ENCODE peak calls at places on chromosomes 2 and 18, in ten cellular contexts. One of them, this sample, is unnamed.

GRCh38 chr2:1818404-1818803 is 74.1 kb upstream of the PXDN start:
- DNase-seq in head of caudate nucleus: no peak
- DNase-seq in tibial nerve: no peak
- DNase-seq in stimulated activated CD8-positive, alpha-beta memory T cell treated with anti-CD3 and anti-CD28 coated beads, Interleukin-15, amount 100 ng/mL, for 24 hours: no peak
- DNase-seq in bronchial epithelial cell: no peak
- DNase-seq in choroid plexus epithelial cell: no peak
- DNase-seq in naive thymus-derived CD8-positive, alpha-beta T cell: no peak
- DNase-seq in HFF-Myc: no peak
- DNase-seq in amniotic epithelial cell: no peak
- DNase-seq in stimulated activated CD4-positive, alpha-beta T cell treated with anti-CD3 and anti-CD28 coated beads, Interleukin-2, amount 100 ng/mL, for 48 hours: no peak
- DNase-seq in this sample: no peak

GRCh38 chr2:230234122-230234722 is 8.7 kb downstream of the SP140 start:
- DNase-seq in head of caudate nucleus: no peak
- DNase-seq in tibial nerve: no peak
- DNase-seq in stimulated activated CD8-positive, alpha-beta memory T cell treated with anti-CD3 and anti-CD28 coated beads, Interleukin-15, amount 100 ng/mL, for 24 hours: no peak
- DNase-seq in bronchial epithelial cell: no peak
- DNase-seq in choroid plexus epithelial cell: no peak
- DNase-seq in naive thymus-derived CD8-positive, alpha-beta T cell: no peak
- DNase-seq in HFF-Myc: no peak
- DNase-seq in amniotic epithelial cell: no peak
- DNase-seq in stimulated activated CD4-positive, alpha-beta T cell treated with anti-CD3 and anti-CD28 coated beads, Interleukin-2, amount 100 ng/mL, for 48 hours: no peak
- DNase-seq in this sample: no peak

GRCh38 chr2:204654679-204655078 is 109.4 kb downstream of the PARD3B start:
- DNase-seq in head of caudate nucleus: no peak
- DNase-seq in tibial nerve: no peak
- DNase-seq in stimulated activated CD8-positive, alpha-beta memory T cell treated with anti-CD3 and anti-CD28 coated beads, Interleukin-15, amount 100 ng/mL, for 24 hours: no peak
- DNase-seq in bronchial epithelial cell: peak
- DNase-seq in choroid plexus epithelial cell: peak
- DNase-seq in naive thymus-derived CD8-positive, alpha-beta T cell: no peak
- DNase-seq in HFF-Myc: no peak
- DNase-seq in amniotic epithelial cell: no peak
- DNase-seq in stimulated activated CD4-positive, alpha-beta T cell treated with anti-CD3 and anti-CD28 coated beads, Interleukin-2, amount 100 ng/mL, for 48 hours: no peak
- DNase-seq in this sample: no peak

GRCh38 chr18:23134780-23135678 is at the start of gene CABLES1:
- DNase-seq in head of caudate nucleus: peak
- DNase-seq in tibial nerve: peak
- DNase-seq in stimulated activated CD8-positive, alpha-beta memory T cell treated with anti-CD3 and anti-CD28 coated beads, Interleukin-15, amount 100 ng/mL, for 24 hours: no peak
- DNase-seq in bronchial epithelial cell: no peak
- DNase-seq in choroid plexus epithelial cell: peak
- DNase-seq in naive thymus-derived CD8-positive, alpha-beta T cell: peak
- DNase-seq in HFF-Myc: no peak
- DNase-seq in amniotic epithelial cell: peak
- DNase-seq in stimulated activated CD4-positive, alpha-beta T cell treated with anti-CD3 and anti-CD28 coated beads, Interleukin-2, amount 100 ng/mL, for 48 hours: peak
- DNase-seq in this sample: no peak

GRCh38 chr2:189338119-189338518 is 103.2 kb upstream of the WDR75 start:
- DNase-seq in head of caudate nucleus: no peak
- DNase-seq in tibial nerve: no peak
- DNase-seq in stimulated activated CD8-positive, alpha-beta memory T cell treated with anti-CD3 and anti-CD28 coated beads, Interleukin-15, amount 100 ng/mL, for 24 hours: no peak
- DNase-seq in bronchial epithelial cell: no peak
- DNase-seq in choroid plexus epithelial cell: no peak
- DNase-seq in naive thymus-derived CD8-positive, alpha-beta T cell: no peak
- DNase-seq in HFF-Myc: no peak
- DNase-seq in amniotic epithelial cell: no peak
- DNase-seq in stimulated activated CD4-positive, alpha-beta T cell treated with anti-CD3 and anti-CD28 coated beads, Interleukin-2, amount 100 ng/mL, for 48 hours: no peak
- DNase-seq in this sample: no peak

GRCh38 chr2:162065767-162066166 is 8.2 kb downstream of the DPP4 start:
- DNase-seq in head of caudate nucleus: no peak
- DNase-seq in tibial nerve: no peak
- DNase-seq in stimulated activated CD8-positive, alpha-beta memory T cell treated with anti-CD3 and anti-CD28 coated beads, Interleukin-15, amount 100 ng/mL, for 24 hours: no peak
- DNase-seq in bronchial epithelial cell: no peak
- DNase-seq in choroid plexus epithelial cell: no peak
- DNase-seq in naive thymus-derived CD8-positive, alpha-beta T cell: no peak
- DNase-seq in HFF-Myc: no peak
- DNase-seq in amniotic epithelial cell: no peak
- DNase-seq in stimulated activated CD4-positive, alpha-beta T cell treated with anti-CD3 and anti-CD28 coated beads, Interleukin-2, amount 100 ng/mL, for 48 hours: no peak
- DNase-seq in this sample: no peak

GRCh38 chr2:151774506-151774905 is 40.2 kb upstream of the NEB start:
- DNase-seq in head of caudate nucleus: no peak
- DNase-seq in tibial nerve: no peak
- DNase-seq in stimulated activated CD8-positive, alpha-beta memory T cell treated with anti-CD3 and anti-CD28 coated beads, Interleukin-15, amount 100 ng/mL, for 24 hours: no peak
- DNase-seq in bronchial epithelial cell: peak
- DNase-seq in choroid plexus epithelial cell: peak
- DNase-seq in naive thymus-derived CD8-positive, alpha-beta T cell: no peak
- DNase-seq in HFF-Myc: peak
- DNase-seq in amniotic epithelial cell: peak
- DNase-seq in stimulated activated CD4-positive, alpha-beta T cell treated with anti-CD3 and anti-CD28 coated beads, Interleukin-2, amount 100 ng/mL, for 48 hours: no peak
- DNase-seq in this sample: no peak

GRCh38 chr2:3051266-3051665 is 326.4 kb downstream of the EIPR1 start:
- DNase-seq in head of caudate nucleus: no peak
- DNase-seq in tibial nerve: no peak
- DNase-seq in stimulated activated CD8-positive, alpha-beta memory T cell treated with anti-CD3 and anti-CD28 coated beads, Interleukin-15, amount 100 ng/mL, for 24 hours: no peak
- DNase-seq in bronchial epithelial cell: no peak
- DNase-seq in choroid plexus epithelial cell: no peak
- DNase-seq in naive thymus-derived CD8-positive, alpha-beta T cell: no peak
- DNase-seq in HFF-Myc: no peak
- DNase-seq in amniotic epithelial cell: no peak
- DNase-seq in stimulated activated CD4-positive, alpha-beta T cell treated with anti-CD3 and anti-CD28 coated beads, Interleukin-2, amount 100 ng/mL, for 48 hours: no peak
- DNase-seq in this sample: no peak

GRCh38 chr2:96082211-96083063 is 33.9 kb downstream of the ADRA2B start:
- DNase-seq in head of caudate nucleus: no peak
- DNase-seq in tibial nerve: no peak
- DNase-seq in stimulated activated CD8-positive, alpha-beta memory T cell treated with anti-CD3 and anti-CD28 coated beads, Interleukin-15, amount 100 ng/mL, for 24 hours: no peak
- DNase-seq in bronchial epithelial cell: no peak
- DNase-seq in choroid plexus epithelial cell: no peak
- DNase-seq in naive thymus-derived CD8-positive, alpha-beta T cell: no peak
- DNase-seq in HFF-Myc: no peak
- DNase-seq in amniotic epithelial cell: no peak
- DNase-seq in stimulated activated CD4-positive, alpha-beta T cell treated with anti-CD3 and anti-CD28 coated beads, Interleukin-2, amount 100 ng/mL, for 48 hours: no peak
- DNase-seq in this sample: no peak

GRCh38 chr2:25000503-25001328 is 29.0 kb upstream of the DNAJC27 start:
- DNase-seq in head of caudate nucleus: peak
- DNase-seq in tibial nerve: no peak
- DNase-seq in stimulated activated CD8-positive, alpha-beta memory T cell treated with anti-CD3 and anti-CD28 coated beads, Interleukin-15, amount 100 ng/mL, for 24 hours: no peak
- DNase-seq in bronchial epithelial cell: peak
- DNase-seq in choroid plexus epithelial cell: peak
- DNase-seq in naive thymus-derived CD8-positive, alpha-beta T cell: no peak
- DNase-seq in HFF-Myc: no peak
- DNase-seq in amniotic epithelial cell: peak
- DNase-seq in stimulated activated CD4-positive, alpha-beta T cell treated with anti-CD3 and anti-CD28 coated beads, Interleukin-2, amount 100 ng/mL, for 48 hours: no peak
- DNase-seq in this sample: no peak

GRCh38 chr2:136116111-136116812 is 1.7 kb downstream of the CXCR4 start:
- DNase-seq in head of caudate nucleus: no peak
- DNase-seq in tibial nerve: no peak
- DNase-seq in stimulated activated CD8-positive, alpha-beta memory T cell treated with anti-CD3 and anti-CD28 coated beads, Interleukin-15, amount 100 ng/mL, for 24 hours: no peak
- DNase-seq in bronchial epithelial cell: no peak
- DNase-seq in choroid plexus epithelial cell: no peak
- DNase-seq in naive thymus-derived CD8-positive, alpha-beta T cell: peak
- DNase-seq in HFF-Myc: no peak
- DNase-seq in amniotic epithelial cell: no peak
- DNase-seq in stimulated activated CD4-positive, alpha-beta T cell treated with anti-CD3 and anti-CD28 coated beads, Interleukin-2, amount 100 ng/mL, for 48 hours: peak
- DNase-seq in this sample: peak

GRCh38 chr18:58962331-58962730 is 97.7 kb downstream of the ZNF532 start:
- DNase-seq in head of caudate nucleus: no peak
- DNase-seq in tibial nerve: no peak
- DNase-seq in stimulated activated CD8-positive, alpha-beta memory T cell treated with anti-CD3 and anti-CD28 coated beads, Interleukin-15, amount 100 ng/mL, for 24 hours: no peak
- DNase-seq in bronchial epithelial cell: no peak
- DNase-seq in choroid plexus epithelial cell: no peak
- DNase-seq in naive thymus-derived CD8-positive, alpha-beta T cell: no peak
- DNase-seq in HFF-Myc: no peak
- DNase-seq in amniotic epithelial cell: no peak
- DNase-seq in stimulated activated CD4-positive, alpha-beta T cell treated with anti-CD3 and anti-CD28 coated beads, Interleukin-2, amount 100 ng/mL, for 48 hours: no peak
- DNase-seq in this sample: no peak

GRCh38 chr2:197034969-197035368 is 108.5 kb upstream of the PGAP1 start:
- DNase-seq in head of caudate nucleus: no peak
- DNase-seq in tibial nerve: no peak
- DNase-seq in stimulated activated CD8-positive, alpha-beta memory T cell treated with anti-CD3 and anti-CD28 coated beads, Interleukin-15, amount 100 ng/mL, for 24 hours: no peak
- DNase-seq in bronchial epithelial cell: no peak
- DNase-seq in choroid plexus epithelial cell: no peak
- DNase-seq in naive thymus-derived CD8-positive, alpha-beta T cell: no peak
- DNase-seq in HFF-Myc: no peak
- DNase-seq in amniotic epithelial cell: no peak
- DNase-seq in stimulated activated CD4-positive, alpha-beta T cell treated with anti-CD3 and anti-CD28 coated beads, Interleukin-2, amount 100 ng/mL, for 48 hours: no peak
- DNase-seq in this sample: no peak

GRCh38 chr2:10009811-10010781 is 33.3 kb upstream of the KLF11 start:
- DNase-seq in head of caudate nucleus: peak
- DNase-seq in tibial nerve: no peak
- DNase-seq in stimulated activated CD8-positive, alpha-beta memory T cell treated with anti-CD3 and anti-CD28 coated beads, Interleukin-15, amount 100 ng/mL, for 24 hours: no peak
- DNase-seq in bronchial epithelial cell: no peak
- DNase-seq in choroid plexus epithelial cell: no peak
- DNase-seq in naive thymus-derived CD8-positive, alpha-beta T cell: no peak
- DNase-seq in HFF-Myc: no peak
- DNase-seq in amniotic epithelial cell: peak
- DNase-seq in stimulated activated CD4-positive, alpha-beta T cell treated with anti-CD3 and anti-CD28 coated beads, Interleukin-2, amount 100 ng/mL, for 48 hours: no peak
- DNase-seq in this sample: no peak

GRCh38 chr2:180040146-180040925 is 33.2 kb upstream of the CWC22 start:
- DNase-seq in head of caudate nucleus: no peak
- DNase-seq in tibial nerve: no peak
- DNase-seq in stimulated activated CD8-positive, alpha-beta memory T cell treated with anti-CD3 and anti-CD28 coated beads, Interleukin-15, amount 100 ng/mL, for 24 hours: no peak
- DNase-seq in bronchial epithelial cell: peak
- DNase-seq in choroid plexus epithelial cell: peak
- DNase-seq in naive thymus-derived CD8-positive, alpha-beta T cell: no peak
- DNase-seq in HFF-Myc: peak
- DNase-seq in amniotic epithelial cell: peak
- DNase-seq in stimulated activated CD4-positive, alpha-beta T cell treated with anti-CD3 and anti-CD28 coated beads, Interleukin-2, amount 100 ng/mL, for 48 hours: no peak
- DNase-seq in this sample: no peak

GRCh38 chr2:241225545-241225944 is 37.1 kb downstream of the ANO7 start:
- DNase-seq in head of caudate nucleus: no peak
- DNase-seq in tibial nerve: no peak
- DNase-seq in stimulated activated CD8-positive, alpha-beta memory T cell treated with anti-CD3 and anti-CD28 coated beads, Interleukin-15, amount 100 ng/mL, for 24 hours: no peak
- DNase-seq in bronchial epithelial cell: no peak
- DNase-seq in choroid plexus epithelial cell: no peak
- DNase-seq in naive thymus-derived CD8-positive, alpha-beta T cell: no peak
- DNase-seq in HFF-Myc: no peak
- DNase-seq in amniotic epithelial cell: no peak
- DNase-seq in stimulated activated CD4-positive, alpha-beta T cell treated with anti-CD3 and anti-CD28 coated beads, Interleukin-2, amount 100 ng/mL, for 48 hours: no peak
- DNase-seq in this sample: no peak

GRCh38 chr2:68237404-68237803 is 14.9 kb downstream of the PPP3R1 start:
- DNase-seq in head of caudate nucleus: no peak
- DNase-seq in tibial nerve: no peak
- DNase-seq in stimulated activated CD8-positive, alpha-beta memory T cell treated with anti-CD3 and anti-CD28 coated beads, Interleukin-15, amount 100 ng/mL, for 24 hours: no peak
- DNase-seq in bronchial epithelial cell: peak
- DNase-seq in choroid plexus epithelial cell: peak
- DNase-seq in naive thymus-derived CD8-positive, alpha-beta T cell: no peak
- DNase-seq in HFF-Myc: no peak
- DNase-seq in amniotic epithelial cell: peak
- DNase-seq in stimulated activated CD4-positive, alpha-beta T cell treated with anti-CD3 and anti-CD28 coated beads, Interleukin-2, amount 100 ng/mL, for 48 hours: no peak
- DNase-seq in this sample: no peak

GRCh38 chr2:204353823-204354222 is 191.5 kb upstream of the PARD3B start:
- DNase-seq in head of caudate nucleus: no peak
- DNase-seq in tibial nerve: no peak
- DNase-seq in stimulated activated CD8-positive, alpha-beta memory T cell treated with anti-CD3 and anti-CD28 coated beads, Interleukin-15, amount 100 ng/mL, for 24 hours: no peak
- DNase-seq in bronchial epithelial cell: no peak
- DNase-seq in choroid plexus epithelial cell: no peak
- DNase-seq in naive thymus-derived CD8-positive, alpha-beta T cell: no peak
- DNase-seq in HFF-Myc: no peak
- DNase-seq in amniotic epithelial cell: peak
- DNase-seq in stimulated activated CD4-positive, alpha-beta T cell treated with anti-CD3 and anti-CD28 coated beads, Interleukin-2, amount 100 ng/mL, for 48 hours: no peak
- DNase-seq in this sample: no peak

GRCh38 chr2:96157649-96158553 is 12.7 kb upstream of the DUSP2 start:
- DNase-seq in head of caudate nucleus: no peak
- DNase-seq in tibial nerve: no peak
- DNase-seq in stimulated activated CD8-positive, alpha-beta memory T cell treated with anti-CD3 and anti-CD28 coated beads, Interleukin-15, amount 100 ng/mL, for 24 hours: peak
- DNase-seq in bronchial epithelial cell: no peak
- DNase-seq in choroid plexus epithelial cell: peak
- DNase-seq in naive thymus-derived CD8-positive, alpha-beta T cell: peak
- DNase-seq in HFF-Myc: no peak
- DNase-seq in amniotic epithelial cell: no peak
- DNase-seq in stimulated activated CD4-positive, alpha-beta T cell treated with anti-CD3 and anti-CD28 coated beads, Interleukin-2, amount 100 ng/mL, for 48 hours: peak
- DNase-seq in this sample: peak

GRCh38 chr2:71306762-71307161 is 24.8 kb upstream of the ZNF638 start:
- DNase-seq in head of caudate nucleus: no peak
- DNase-seq in tibial nerve: no peak
- DNase-seq in stimulated activated CD8-positive, alpha-beta memory T cell treated with anti-CD3 and anti-CD28 coated beads, Interleukin-15, amount 100 ng/mL, for 24 hours: no peak
- DNase-seq in bronchial epithelial cell: peak
- DNase-seq in choroid plexus epithelial cell: no peak
- DNase-seq in naive thymus-derived CD8-positive, alpha-beta T cell: no peak
- DNase-seq in HFF-Myc: no peak
- DNase-seq in amniotic epithelial cell: no peak
- DNase-seq in stimulated activated CD4-positive, alpha-beta T cell treated with anti-CD3 and anti-CD28 coated beads, Interleukin-2, amount 100 ng/mL, for 48 hours: no peak
- DNase-seq in this sample: no peak

GRCh38 chr2:236180831-236181453 is 12.8 kb upstream of the GBX2 start:
- DNase-seq in head of caudate nucleus: no peak
- DNase-seq in tibial nerve: no peak
- DNase-seq in stimulated activated CD8-positive, alpha-beta memory T cell treated with anti-CD3 and anti-CD28 coated beads, Interleukin-15, amount 100 ng/mL, for 24 hours: no peak
- DNase-seq in bronchial epithelial cell: peak
- DNase-seq in choroid plexus epithelial cell: peak
- DNase-seq in naive thymus-derived CD8-positive, alpha-beta T cell: no peak
- DNase-seq in HFF-Myc: peak
- DNase-seq in amniotic epithelial cell: peak
- DNase-seq in stimulated activated CD4-positive, alpha-beta T cell treated with anti-CD3 and anti-CD28 coated beads, Interleukin-2, amount 100 ng/mL, for 48 hours: peak
- DNase-seq in this sample: no peak